ENCODE peak calls at places on chromosome 4, in six cellular contexts. P, L, F, C, Z and Q are unnamed samples.

GRCh38 chr4:24930136-24930535 is 17.3 kb upstream of the CCDC149 start:
- DNase-seq in Z (peak), L (no peak), P (no peak), C (no peak), F (no peak), Q (no peak)

GRCh38 chr4:135927651-135928050 is 1604.6 kb downstream of the PCDH18 start:
- DNase-seq in Z (no peak), L (no peak), P (no peak), F (peak), C (no peak), Q (no peak)

GRCh38 chr4:138078751-138079150 is 163.4 kb downstream of the SLC7A11 start:
- DNase-seq in P (no peak), C (no peak), Z (no peak), L (no peak), F (no peak), Q (no peak)

GRCh38 chr4:100299019-100299418 is 108.8 kb upstream of the DDIT4L start:
- DNase-seq in P (no peak), C (no peak), Z (peak), L (no peak), F (peak), Q (no peak)

GRCh38 chr4:41613782-41614181 is 75.8 kb downstream of the LIMCH1 start:
- DNase-seq in P (no peak), L (no peak), C (no peak), Z (no peak), F (no peak), Q (no peak)

GRCh38 chr4:120290553-120290952 is 223.9 kb upstream of the MAD2L1 start:
- DNase-seq in F (no peak), P (no peak), Z (no peak), L (no peak), C (no peak), Q (no peak)

GRCh38 chr4:109560687-109561452 is 824 bp downstream of the MCUB start:
- DNase-seq in Z (peak), C (no peak), F (peak), P (peak), L (peak), Q (no peak)

GRCh38 chr4:97238956-97239698 is 904.1 kb downstream of the STPG2 start:
- DNase-seq in P (no peak), C (no peak), F (no peak), L (no peak), Z (no peak), Q (peak)

GRCh38 chr4:81118086-81118485 is 87.6 kb downstream of the BMP3 start:
- DNase-seq in L (no peak), P (no peak), Z (no peak), C (no peak), F (no peak), Q (no peak)

GRCh38 chr4:137203601-137204000 is 328.7 kb downstream of the PCDH18 start:
- DNase-seq in L (no peak), Z (peak), F (peak), P (no peak), C (no peak), Q (no peak)

GRCh38 chr4:159950707-159951106 is 847.8 kb downstream of the RAPGEF2 start:
- DNase-seq in F (no peak), L (no peak), Z (no peak), P (peak), C (no peak), Q (no peak)

GRCh38 chr4:159944477-159944876 is 841.6 kb downstream of the RAPGEF2 start:
- DNase-seq in L (no peak), F (no peak), P (no peak), C (no peak), Z (no peak), Q (no peak)

DNA sequence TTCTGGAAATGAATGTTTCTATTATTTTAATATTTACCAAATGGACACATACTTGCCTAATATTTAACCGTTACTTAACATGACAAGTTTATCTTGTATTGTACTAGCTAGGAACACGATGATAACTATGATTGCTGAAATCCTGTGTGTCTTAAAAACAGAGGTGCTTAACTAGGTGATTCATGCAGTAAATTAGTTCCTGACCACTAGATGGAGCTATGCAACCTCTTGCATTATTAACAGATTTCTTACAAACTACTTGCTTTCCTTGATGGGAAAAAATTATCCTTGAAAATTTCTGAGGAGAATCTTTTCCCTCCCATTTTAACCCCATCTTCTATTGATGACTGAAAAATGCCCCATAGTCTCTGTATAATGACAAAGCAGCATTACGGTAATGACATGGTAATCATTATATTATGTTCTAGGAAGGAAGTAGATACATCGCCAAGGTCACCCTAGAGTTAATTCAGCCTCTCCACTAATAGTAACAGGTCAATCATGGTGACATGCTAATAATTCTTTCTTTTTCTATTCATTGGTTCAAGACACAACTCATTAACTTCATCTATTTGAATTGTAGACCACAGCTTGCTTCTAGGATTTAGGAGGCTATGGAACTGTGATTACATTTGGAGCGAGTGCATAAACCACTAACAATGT is 844.2 kb downstream of the RAPGEF2 start:
- DNase-seq in L (no peak), P (no peak), F (peak), Z (no peak), C (no peak), Q (no peak)
- TF ChIP-seq CTCF in L (peak), P (peak), F (peak), Z (peak), C (peak), Q (peak)

GRCh38 chr4:58274553-58274952 is 1164.4 kb upstream of the IGFBP7 start:
- DNase-seq in F (no peak), P (no peak), C (no peak), Z (no peak), L (no peak), Q (no peak)
- TF ChIP-seq CTCF in F (no peak), P (no peak), C (no peak), Z (no peak), L (no peak), Q (no peak)

GRCh38 chr4:2412885-2413716 is 5.3 kb downstream of the ZFYVE28 start:
- DNase-seq in Z (peak), F (peak), P (peak), L (peak), C (peak), Q (peak)
- TF ChIP-seq CTCF in Z (peak), F (peak), P (peak), L (peak), C (no peak), Q (no peak)

GRCh38 chr4:185317880-185318279 is 77.8 kb downstream of the LRP2BP start:
- DNase-seq in F (no peak), P (no peak), C (no peak), L (no peak), Z (no peak), Q (no peak)
- TF ChIP-seq CTCF in F (no peak), P (peak), C (no peak), L (peak), Z (no peak), Q (no peak)

GRCh38 chr4:78171482-78171881 is 114.4 kb downstream of the FRAS1 start:
- DNase-seq in L (peak), Z (no peak), F (no peak), P (peak), C (no peak), Q (no peak)
- TF ChIP-seq CTCF in L (peak), Z (no peak), F (no peak), P (peak), C (no peak), Q (no peak)

GRCh38 chr4:130080872-130081451 is 985.0 kb downstream of the C4orf33 start:
- DNase-seq in C (no peak), F (no peak), Z (no peak), P (no peak), L (no peak), Q (no peak)
- TF ChIP-seq CTCF in C (no peak), F (no peak), Z (no peak), P (no peak), L (peak), Q (no peak)

DNA sequence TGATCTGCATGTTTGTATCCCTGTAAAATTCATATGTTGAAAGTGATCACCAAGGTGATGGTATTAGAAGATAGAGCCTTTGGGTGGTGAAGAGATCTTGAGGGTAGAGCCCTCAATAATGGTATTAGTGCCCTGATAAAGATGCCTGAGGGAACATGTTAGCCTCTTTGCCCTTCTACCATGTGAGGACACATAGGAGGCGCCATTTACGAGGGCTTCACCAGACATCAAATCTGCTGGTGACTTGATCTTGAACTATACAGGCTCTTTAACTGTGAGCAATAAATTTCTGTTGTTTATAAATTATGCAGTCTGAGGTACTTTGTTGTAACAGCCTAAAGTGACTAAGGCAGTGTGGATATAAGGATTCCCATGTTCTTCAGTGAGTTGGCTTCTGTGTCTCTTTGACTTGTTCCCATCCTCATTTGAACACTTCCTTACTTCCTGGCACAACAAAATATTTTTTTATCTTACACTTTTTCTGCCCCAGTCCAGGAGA is 11.8 kb downstream of the MOB1B start:
- DNase-seq in C (no peak), P (no peak), L (no peak), Z (no peak), F (no peak), Q (no peak)
- TF ChIP-seq CTCF in C (no peak), P (peak), L (peak), Z (no peak), F (no peak), Q (no peak)

DNA sequence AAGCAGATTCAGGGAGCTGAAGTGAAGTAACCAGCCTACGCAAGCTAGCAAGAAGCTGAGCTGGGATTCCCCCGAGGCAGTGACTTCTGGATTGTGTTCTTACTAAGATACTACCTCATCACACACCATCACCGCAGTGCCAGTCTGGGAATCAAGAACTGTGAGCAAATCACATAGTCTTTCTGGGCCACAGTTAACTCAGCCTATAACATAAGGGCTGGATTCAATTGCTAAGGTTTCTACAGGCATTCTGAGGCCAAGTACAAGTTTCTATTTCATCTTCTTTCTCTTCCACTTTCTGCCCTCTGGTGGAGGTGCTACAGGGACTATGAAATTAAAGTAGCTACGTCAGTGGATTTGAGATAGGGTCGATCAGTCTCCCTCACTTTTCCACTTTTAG is 1.4 kb upstream of the CORIN start:
- DNase-seq in L (no peak), Z (no peak), P (no peak), F (peak), C (no peak), Q (peak)
- TF ChIP-seq CTCF in L (peak), Z (peak), P (peak), F (peak), C (no peak), Q (no peak)